ENCODE peak calls at places on chromosomes 11 and 22, in eight cellular contexts. C is tibial nerve, R is lower leg skin, Q is erythroblast, V is adrenal gland, B is heart left ventricle, X is stomach, O is sigmoid colon. E is an unnamed sample.

GRCh38 chr22:49904040-49904369 is 14.2 kb downstream of the ALG12 start:
- DNase-seq in B (no peak), O (peak), C (no peak), R (no peak), X (no peak), Q (no peak), V (no peak), E (no peak)

GRCh38 chr11:82734120-82734479 is 436 bp upstream of the FAM181B start:
- DNase-seq in X (no peak), V (no peak), R (no peak), Q (peak), O (no peak), B (no peak), C (no peak), E (no peak)

GRCh38 chr11:133917921-133918605 is 38.7 kb downstream of the IGSF9B start:
- DNase-seq in O (no peak), Q (no peak), V (no peak), X (no peak), R (no peak), B (no peak), C (no peak), E (no peak)

GRCh38 chr11:10784229-10785145 is 24.2 kb downstream of the EIF4G2 start:
- DNase-seq in C (no peak), R (no peak), X (no peak), Q (no peak), B (peak), O (no peak), V (no peak), E (no peak)

GRCh38 chr22:31240011-31240410 is 27.9 kb downstream of the LIMK2 start:
- DNase-seq in O (no peak), X (no peak), R (no peak), B (no peak), V (no peak), C (no peak), Q (no peak), E (no peak)

GRCh38 chr22:25143161-25144076 is 56.2 kb upstream of the CRYBB3 start:
- DNase-seq in R (no peak), O (no peak), Q (no peak), B (no peak), C (no peak), V (no peak), X (no peak), E (no peak)

GRCh38 chr11:128318856-128319474 is 268.4 kb downstream of the ETS1 start:
- DNase-seq in O (no peak), X (no peak), R (no peak), C (no peak), Q (no peak), V (no peak), B (no peak), E (no peak)

GRCh38 chr11:92865352-92865751 is 104.1 kb upstream of the MTNR1B start:
- DNase-seq in C (peak), V (no peak), X (no peak), Q (no peak), B (no peak), O (no peak), R (no peak), E (no peak)

GRCh38 chr22:24990344-24990905 is 37.9 kb downstream of the KIAA1671 start:
- DNase-seq in R (no peak), B (no peak), C (no peak), V (no peak), O (no peak), X (no peak), Q (no peak), E (no peak)

GRCh38 chr22:42280140-42280539 is 9.7 kb upstream of the TCF20 start:
- DNase-seq in V (no peak), X (no peak), Q (no peak), O (peak), C (no peak), R (no peak), B (no peak), E (no peak)

GRCh38 chr11:18375941-18376340 is 18.4 kb upstream of the LDHA start:
- DNase-seq in V (no peak), O (no peak), Q (no peak), R (no peak), X (no peak), C (no peak), B (no peak), E (no peak)

GRCh38 chr22:38309614-38310517 is 7.4 kb downstream of the CSNK1E start:
- DNase-seq in V (no peak), O (no peak), X (no peak), B (no peak), R (no peak), Q (no peak), C (no peak), E (no peak)

GRCh38 chr11:8229299-8230177 is 34.1 kb downstream of the LMO1 start:
- DNase-seq in B (peak), Q (no peak), V (peak), C (no peak), R (no peak), O (no peak), X (peak), E (no peak)

GRCh38 chr11:67379061-67380058 is 6.0 kb upstream of the CLCF1 start:
- DNase-seq in B (no peak), R (no peak), C (no peak), X (no peak), O (no peak), V (peak), Q (peak), E (no peak)

GRCh38 chr22:21695432-21696085 is 29.7 kb downstream of the PPIL2 start:
- DNase-seq in C (no peak), O (no peak), V (no peak), Q (no peak), B (no peak), X (no peak), R (no peak), E (no peak)

GRCh38 chr22:28903080-28903479 is 19.7 kb downstream of the ZNRF3 start:
- DNase-seq in B (peak), C (no peak), X (no peak), V (no peak), Q (no peak), O (no peak), R (no peak), E (no peak)

GRCh38 chr22:35663371-35663770 is 15.1 kb downstream of the APOL6 start:
- DNase-seq in B (no peak), R (no peak), V (no peak), X (no peak), Q (no peak), O (no peak), C (no peak), E (no peak)

GRCh38 chr22:42116848-42117424 is 13.7 kb downstream of the CYP2D6 start:
- DNase-seq in C (no peak), R (no peak), B (no peak), X (no peak), Q (no peak), O (no peak), V (no peak), E (no peak)

GRCh38 chr11:74269161-74269809 is 42.2 kb downstream of the P4HA3 start:
- DNase-seq in R (no peak), O (no peak), B (no peak), V (no peak), C (no peak), X (no peak), Q (no peak), E (no peak)

GRCh38 chr11:130737866-130738431 is 178.3 kb downstream of the SNX19 start:
- DNase-seq in Q (no peak), R (no peak), V (peak), X (peak), O (peak), B (peak), C (no peak), E (no peak)

GRCh38 chr22:19599626-19600243 is 75.5 kb upstream of the CLDN5 start:
- DNase-seq in Q (no peak), C (no peak), B (no peak), O (peak), X (no peak), R (no peak), V (no peak), E (no peak)

GRCh38 chr22:17536269-17536668 is 27.0 kb upstream of the SLC25A18 start:
- DNase-seq in O (no peak), C (no peak), R (no peak), X (no peak), Q (no peak), V (peak), B (no peak), E (no peak)

GRCh38 chr11:44627911-44628729 is 62.7 kb downstream of the CD82 start:
- DNase-seq in C (peak), V (peak), R (peak), B (peak), O (peak), Q (no peak), X (peak), E (peak)

GRCh38 chr11:1793091-1793490 is 29.4 kb upstream of the CTSD start:
- DNase-seq in O (no peak), Q (no peak), V (no peak), C (no peak), B (no peak), R (no peak), X (no peak), E (no peak)

GRCh38 chr11:130103296-130103814 is 33.7 kb downstream of the APLP2 start:
- DNase-seq in B (no peak), Q (no peak), O (no peak), R (no peak), C (peak), X (no peak), V (no peak), E (no peak)

DNA sequence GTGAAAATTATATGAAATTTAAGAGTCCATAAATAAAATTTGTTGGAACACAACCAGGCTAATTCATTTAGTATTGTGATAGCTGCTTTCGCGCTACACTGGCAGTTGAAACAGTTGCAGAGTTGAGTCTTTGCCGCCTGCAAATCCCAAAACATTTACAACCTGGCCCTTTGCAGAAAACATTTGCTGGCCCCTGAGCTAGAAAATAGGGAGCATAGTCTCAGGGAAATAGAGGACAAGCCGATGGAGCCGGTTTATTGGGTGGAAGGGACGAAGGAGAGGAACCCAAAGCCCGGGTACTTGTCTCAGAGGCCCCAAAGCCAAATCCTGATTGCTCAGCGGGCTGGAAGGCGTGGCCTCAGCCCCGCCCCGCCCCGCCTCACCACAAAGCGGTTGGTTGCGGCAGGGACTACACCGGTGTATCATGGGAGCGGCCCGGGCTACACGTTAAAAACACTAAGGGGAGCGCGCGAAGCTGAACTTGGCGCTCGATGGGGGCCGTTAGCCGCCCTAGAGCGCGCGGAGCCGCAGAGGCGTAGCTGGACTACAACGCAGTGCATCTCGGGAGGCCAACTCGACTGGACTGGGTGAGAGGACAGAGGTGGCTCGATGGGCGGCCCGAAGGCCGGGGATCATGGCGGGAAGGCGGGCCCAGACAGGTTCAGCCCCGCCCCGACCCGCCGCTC is 347 bp upstream of the SAC3D1 start:
- DNase-seq in O (peak), X (peak), R (peak), V (peak), Q (peak), B (peak), C (peak), E (peak)
- TF ChIP-seq POLR2A in O (no peak), X (no peak), R (no peak), V (peak), Q (peak), B (peak), C (no peak), E (no peak)

GRCh38 chr11:60376601-60377000 is 1.7 kb upstream of the MS4A7 start:
- DNase-seq in O (no peak), Q (no peak), B (no peak), R (no peak), X (no peak), V (no peak), C (no peak), E (no peak)

GRCh38 chr11:60372767-60373166 is 5.6 kb upstream of the MS4A7 start:
- DNase-seq in R (no peak), B (no peak), O (no peak), X (no peak), V (no peak), C (no peak), Q (no peak), E (no peak)

GRCh38 chr11:60378359-60378758 is at the start of gene MS4A7:
- DNase-seq in V (peak), X (no peak), R (peak), C (peak), Q (no peak), O (peak), B (peak), E (peak)

GRCh38 chr11:60371854-60372253 is 6.5 kb upstream of the MS4A7 start:
- DNase-seq in B (no peak), R (no peak), X (no peak), V (no peak), C (no peak), Q (no peak), O (no peak), E (no peak)

DNA sequence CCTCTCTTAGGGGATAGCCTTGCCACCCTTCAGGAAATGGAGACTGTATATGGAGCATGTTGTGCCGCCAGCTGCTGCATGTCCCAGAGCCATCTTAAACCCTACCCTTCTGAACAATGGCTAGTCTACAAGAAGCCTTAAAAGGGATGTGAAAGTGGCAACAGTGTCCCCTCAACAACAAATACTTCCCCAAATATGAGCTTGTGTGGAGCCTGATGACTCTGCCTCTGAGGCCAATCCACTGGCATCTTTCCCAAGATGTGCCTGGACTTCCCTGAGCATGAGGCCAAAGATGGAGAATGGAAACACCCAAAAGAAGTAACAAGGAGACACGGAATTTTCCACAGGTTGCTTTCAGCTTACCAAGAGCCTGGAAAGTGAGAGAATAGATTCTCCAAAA is 595 bp upstream of the MS4A7 start:
- DNase-seq in Q (no peak), V (peak), R (peak), O (peak), C (peak), B (peak), X (no peak), E (peak)
- TF ChIP-seq POLR2A in Q (no peak), V (no peak), R (no peak), O (no peak), C (no peak), B (no peak), X (no peak), E (no peak)

DNA sequence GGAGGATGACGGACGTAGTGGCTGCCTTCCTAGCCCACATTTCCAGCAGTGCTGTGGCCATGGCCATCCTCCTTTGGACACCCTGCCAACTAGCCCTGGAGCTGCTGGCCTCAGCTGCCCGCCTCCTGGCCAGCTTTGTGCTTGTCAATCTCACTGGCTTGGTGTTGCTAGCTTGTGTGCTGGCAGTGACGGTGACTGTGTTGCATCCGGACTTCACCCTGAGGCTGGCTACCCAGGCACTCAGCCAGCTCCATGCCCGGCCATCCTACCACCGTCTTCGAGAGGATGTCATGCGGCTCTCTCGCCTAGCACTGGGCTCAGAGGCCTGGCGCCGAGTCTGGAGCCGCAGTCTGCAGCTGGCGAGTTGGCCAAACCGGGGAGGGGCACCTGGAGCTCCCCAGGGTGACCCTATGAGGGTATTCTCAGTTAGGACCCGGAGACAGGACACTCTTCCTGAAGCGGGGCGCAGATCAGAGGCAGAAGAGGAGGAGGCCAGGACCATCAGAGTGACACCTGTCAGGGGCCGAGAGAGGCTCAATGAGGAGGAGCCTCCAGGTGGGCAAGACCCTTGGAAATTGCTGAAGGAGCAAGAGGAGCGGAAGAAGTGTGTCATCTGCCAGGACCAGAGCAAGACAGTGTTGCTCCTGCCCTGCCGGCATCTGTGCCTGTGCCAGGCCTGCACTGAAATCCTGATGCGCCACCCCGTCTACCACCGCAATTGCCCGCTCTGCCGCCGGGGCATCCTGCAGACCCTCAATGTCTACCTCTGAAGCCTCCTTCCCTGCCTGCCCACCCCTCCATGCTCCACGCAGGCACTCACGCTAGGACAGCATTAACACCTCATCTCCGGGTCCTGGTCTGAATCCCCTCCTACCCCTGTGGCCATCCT is 1.6 kb downstream of the RNF26 start:
- DNase-seq in Q (peak), X (no peak), B (no peak), R (no peak), C (no peak), V (no peak), O (no peak), E (no peak)
- TF ChIP-seq POLR2A in Q (no peak), X (no peak), B (no peak), R (no peak), C (no peak), V (no peak), O (no peak), E (no peak)

DNA sequence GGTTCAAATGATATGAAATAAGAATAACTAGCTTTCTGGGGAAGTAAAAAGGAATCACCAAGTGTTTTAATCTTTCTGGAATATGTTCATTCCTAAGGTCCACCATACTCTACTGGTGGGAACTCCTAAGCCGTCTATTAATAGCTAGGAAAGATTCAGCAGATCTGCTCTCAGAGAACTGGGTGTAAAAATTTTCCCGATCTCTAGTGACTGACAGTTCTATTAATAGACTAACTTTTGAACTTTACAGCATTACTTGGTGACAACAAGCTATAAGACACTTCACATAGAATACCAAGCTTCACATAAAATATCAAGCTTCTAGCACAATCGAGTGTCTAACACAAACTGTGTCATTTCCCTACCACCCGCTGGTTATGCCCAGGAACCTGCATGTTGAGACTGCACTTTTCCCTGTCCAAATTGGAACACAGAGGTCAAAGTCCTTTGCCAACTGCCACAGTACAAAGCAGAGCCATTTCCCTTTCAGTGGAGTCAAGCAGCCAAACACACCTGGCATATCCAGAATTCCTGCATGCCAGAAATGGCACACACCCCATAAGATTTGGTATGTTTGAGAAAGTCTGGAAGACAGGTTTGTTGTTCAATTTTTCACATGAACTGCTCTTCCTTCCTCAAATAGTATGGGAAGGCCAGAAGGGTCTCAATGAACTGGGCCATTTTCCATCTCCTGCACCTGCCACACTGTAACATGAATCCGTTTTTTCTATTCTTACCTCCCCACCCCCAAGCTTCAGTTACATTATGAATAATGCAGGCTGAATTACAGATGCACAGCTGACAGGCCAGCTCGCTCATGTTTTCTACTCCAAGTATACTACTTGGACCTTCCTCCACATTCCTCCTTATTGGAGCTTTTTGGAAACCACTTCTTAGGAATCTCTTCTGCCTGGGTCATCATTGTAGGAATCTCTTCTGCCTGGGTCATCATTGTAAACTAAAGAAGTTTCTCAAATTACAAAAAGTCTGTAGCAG is 3.7 kb downstream of the OSBP start:
- DNase-seq in X (peak), C (no peak), R (no peak), O (no peak), B (no peak), V (no peak), Q (no peak), E (no peak)
- TF ChIP-seq POLR2A in X (no peak), C (no peak), R (no peak), O (no peak), B (no peak), V (no peak), Q (no peak), E (peak)

GRCh38 chr11:96540875-96541274 is 151.1 kb downstream of the JRKL start:
- DNase-seq in B (no peak), O (no peak), C (no peak), R (no peak), Q (no peak), X (no peak), V (no peak), E (no peak)

GRCh38 chr11:96538104-96538503 is 148.3 kb downstream of the JRKL start:
- DNase-seq in X (no peak), Q (no peak), R (no peak), B (no peak), V (no peak), C (no peak), O (no peak), E (no peak)

DNA sequence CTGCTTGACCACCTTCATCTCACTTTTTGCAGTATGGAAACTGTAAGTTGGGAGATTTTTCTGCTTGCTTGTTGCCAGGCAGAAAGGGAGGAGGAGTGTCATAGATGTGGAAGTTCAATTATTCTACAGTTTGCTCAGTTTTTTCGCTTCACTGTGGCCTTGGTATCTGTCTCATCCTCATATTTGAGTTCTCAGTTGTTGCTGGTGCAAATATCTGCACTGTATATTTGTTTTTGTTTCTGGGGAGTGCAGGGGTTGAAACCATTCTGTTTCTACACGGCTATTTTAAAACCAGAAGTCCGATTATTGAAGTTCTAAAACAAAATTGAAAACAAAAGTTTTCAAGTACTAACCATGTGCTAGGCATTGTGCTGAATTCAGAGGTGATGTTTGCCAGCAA is 153.4 kb downstream of the JRKL start:
- DNase-seq in O (no peak), Q (no peak), V (no peak), R (no peak), B (no peak), X (no peak), C (no peak), E (no peak)
- TF ChIP-seq POLR2A in O (no peak), Q (no peak), V (no peak), R (no peak), B (no peak), X (no peak), C (no peak), E (no peak)

GRCh38 chr11:207213-208176 is at the start of the genes BET1L and RIC8A:
- DNase-seq in Q (peak), R (peak), O (peak), V (peak), X (peak), C (peak), B (peak), E (peak)
- TF ChIP-seq POLR2A in Q (peak), R (no peak), O (peak), V (peak), X (peak), C (peak), B (peak), E (peak)

GRCh38 chr22:46574993-46575914 is 37.8 kb upstream of the CELSR1 start:
- DNase-seq in B (peak), X (peak), R (no peak), C (peak), Q (no peak), V (peak), O (peak), E (no peak)
- TF ChIP-seq POLR2A in B (no peak), X (no peak), R (no peak), C (no peak), Q (no peak), V (no peak), O (no peak), E (peak)

E was measured in Peyer's patch.